ENCODE peak calls at places on chromosomes 2 and 18, in eight cellular contexts. One of them, this sample, is unnamed.

GRCh38 chr2:54103454-54104314 is 11.7 kb upstream of the ACYP2 start:
- DNase-seq in left ventricle myocardium inferior: no peak
- DNase-seq in prostate gland: no peak
- DNase-seq in sigmoid colon: no peak
- DNase-seq in hepatocyte: peak; percentile 70
- DNase-seq in IMR-90: peak; percentile 54
- DNase-seq in spleen: peak; percentile 87
- DNase-seq in psoas muscle: peak; percentile 62
- DNase-seq in this sample: no peak

GRCh38 chr2:235669983-235670962 is 176.4 kb downstream of the AGAP1 start:
- DNase-seq in left ventricle myocardium inferior: peak; percentile 67
- DNase-seq in prostate gland: peak; percentile 49
- DNase-seq in sigmoid colon: peak; percentile 89
- DNase-seq in hepatocyte: peak; percentile 88
- DNase-seq in IMR-90: peak; percentile 81
- DNase-seq in spleen: no peak
- DNase-seq in psoas muscle: peak; percentile 80
- DNase-seq in this sample: peak; percentile 74

GRCh38 chr2:203900298-203900697 is 32.7 kb downstream of the CTLA4 start:
- DNase-seq in left ventricle myocardium inferior: no peak
- DNase-seq in prostate gland: peak; percentile 18
- DNase-seq in sigmoid colon: no peak
- DNase-seq in hepatocyte: peak; percentile 17
- DNase-seq in IMR-90: no peak
- DNase-seq in spleen: no peak
- DNase-seq in psoas muscle: no peak
- DNase-seq in this sample: no peak

GRCh38 chr18:2606335-2606734 is 35.0 kb downstream of the NDC80 start:
- DNase-seq in left ventricle myocardium inferior: no peak
- DNase-seq in prostate gland: no peak
- DNase-seq in sigmoid colon: no peak
- DNase-seq in hepatocyte: no peak
- DNase-seq in IMR-90: no peak
- DNase-seq in spleen: no peak
- DNase-seq in psoas muscle: no peak
- DNase-seq in this sample: no peak

GRCh38 chr2:172131713-172132555 is 29.2 kb upstream of the DLX2 start:
- DNase-seq in left ventricle myocardium inferior: no peak
- DNase-seq in prostate gland: no peak
- DNase-seq in sigmoid colon: no peak
- DNase-seq in hepatocyte: no peak
- DNase-seq in IMR-90: no peak
- DNase-seq in spleen: no peak
- DNase-seq in psoas muscle: no peak
- DNase-seq in this sample: no peak

GRCh38 chr2:112542123-112542973 is at the start of gene POLR1B:
- DNase-seq in left ventricle myocardium inferior: peak; percentile 84
- DNase-seq in prostate gland: peak; percentile 80
- DNase-seq in sigmoid colon: peak; percentile 88
- DNase-seq in hepatocyte: peak; percentile 88
- DNase-seq in IMR-90: peak; percentile 78
- DNase-seq in spleen: peak; percentile 95
- DNase-seq in psoas muscle: peak; percentile 94
- DNase-seq in this sample: peak; percentile 94

GRCh38 chr2:35298493-35298892 is 1057.1 kb upstream of the CRIM1 start:
- DNase-seq in left ventricle myocardium inferior: no peak
- DNase-seq in prostate gland: peak; percentile 16
- DNase-seq in sigmoid colon: no peak
- DNase-seq in hepatocyte: no peak
- DNase-seq in IMR-90: no peak
- DNase-seq in spleen: no peak
- DNase-seq in psoas muscle: no peak
- DNase-seq in this sample: no peak

GRCh38 chr2:51960846-51961335 is 929.0 kb upstream of the NRXN1 start:
- DNase-seq in left ventricle myocardium inferior: no peak
- DNase-seq in prostate gland: no peak
- DNase-seq in sigmoid colon: no peak
- DNase-seq in hepatocyte: no peak
- DNase-seq in IMR-90: no peak
- DNase-seq in spleen: no peak
- DNase-seq in psoas muscle: no peak
- DNase-seq in this sample: no peak

GRCh38 chr18:7575465-7576026 is 8.4 kb downstream of the PTPRM start:
- DNase-seq in left ventricle myocardium inferior: no peak
- DNase-seq in prostate gland: no peak
- DNase-seq in sigmoid colon: no peak
- DNase-seq in hepatocyte: no peak
- DNase-seq in IMR-90: peak; percentile 67
- DNase-seq in spleen: no peak
- DNase-seq in psoas muscle: no peak
- DNase-seq in this sample: no peak

GRCh38 chr18:13684546-13684945 is 41.8 kb downstream of the FAM210A start:
- DNase-seq in left ventricle myocardium inferior: no peak
- DNase-seq in prostate gland: no peak
- DNase-seq in sigmoid colon: no peak
- DNase-seq in hepatocyte: no peak
- DNase-seq in IMR-90: no peak
- DNase-seq in spleen: no peak
- DNase-seq in psoas muscle: no peak
- DNase-seq in this sample: no peak

GRCh38 chr2:38155-38554 is 8.2 kb downstream of the FAM110C start:
- DNase-seq in left ventricle myocardium inferior: no peak
- DNase-seq in prostate gland: no peak
- DNase-seq in sigmoid colon: no peak
- DNase-seq in hepatocyte: no peak
- DNase-seq in IMR-90: no peak
- DNase-seq in spleen: no peak
- DNase-seq in psoas muscle: no peak
- DNase-seq in this sample: no peak

GRCh38 chr2:106144621-106145331 is 49.3 kb downstream of the UXS1 start:
- DNase-seq in left ventricle myocardium inferior: no peak
- DNase-seq in prostate gland: no peak
- DNase-seq in sigmoid colon: no peak
- DNase-seq in hepatocyte: no peak
- DNase-seq in IMR-90: no peak
- DNase-seq in spleen: no peak
- DNase-seq in psoas muscle: no peak
- DNase-seq in this sample: no peak

GRCh38 chr2:43133708-43134570 is 92.5 kb downstream of the ZFP36L2 start:
- DNase-seq in left ventricle myocardium inferior: no peak
- DNase-seq in prostate gland: no peak
- DNase-seq in sigmoid colon: no peak
- DNase-seq in hepatocyte: no peak
- DNase-seq in IMR-90: no peak
- DNase-seq in spleen: peak; percentile 95
- DNase-seq in psoas muscle: no peak
- DNase-seq in this sample: peak; percentile 77

GRCh38 chr2:234676859-234677450 is 180.1 kb upstream of the ARL4C start:
- DNase-seq in left ventricle myocardium inferior: no peak
- DNase-seq in prostate gland: no peak
- DNase-seq in sigmoid colon: no peak
- DNase-seq in hepatocyte: no peak
- DNase-seq in IMR-90: no peak
- DNase-seq in spleen: no peak
- DNase-seq in psoas muscle: no peak
- DNase-seq in this sample: no peak

GRCh38 chr2:184394642-184395041 is 203.7 kb upstream of the ZNF804A start:
- DNase-seq in left ventricle myocardium inferior: no peak
- DNase-seq in prostate gland: no peak
- DNase-seq in sigmoid colon: no peak
- DNase-seq in hepatocyte: no peak
- DNase-seq in IMR-90: no peak
- DNase-seq in spleen: no peak
- DNase-seq in psoas muscle: no peak
- DNase-seq in this sample: no peak

GRCh38 chr2:144514731-144515424 is 5.0 kb downstream of the ZEB2 start:
- DNase-seq in left ventricle myocardium inferior: no peak
- DNase-seq in prostate gland: no peak
- DNase-seq in sigmoid colon: no peak
- DNase-seq in hepatocyte: no peak
- DNase-seq in IMR-90: no peak
- DNase-seq in spleen: no peak
- DNase-seq in psoas muscle: peak; percentile 58
- DNase-seq in this sample: no peak
- H3K27ac ChIP-seq in left ventricle myocardium inferior: peak overlapping the region; percentile 98
- H3K27ac ChIP-seq in prostate gland: peak overlapping the region; percentile 84
- H3K27ac ChIP-seq in sigmoid colon: peak overlapping the region; percentile 86
- H3K27ac ChIP-seq in hepatocyte: peak overlapping the region; percentile 90
- H3K27ac ChIP-seq in IMR-90: peak overlapping the region; percentile 66
- H3K27ac ChIP-seq in spleen: peak overlapping the region; percentile 98
- H3K27ac ChIP-seq in psoas muscle: peak overlapping the region; percentile 96
- H3K27ac ChIP-seq in this sample: peak overlapping the region; percentile 97

GRCh38 chr2:40488927-40489677 is 37.2 kb upstream of the SLC8A1 start:
- DNase-seq in left ventricle myocardium inferior: no peak
- DNase-seq in prostate gland: no peak
- DNase-seq in sigmoid colon: peak; percentile 64
- DNase-seq in hepatocyte: no peak
- DNase-seq in IMR-90: peak; percentile 57
- DNase-seq in spleen: no peak
- DNase-seq in psoas muscle: no peak
- DNase-seq in this sample: no peak
- TF ChIP-seq CTCF in left ventricle myocardium inferior: no peak
- TF ChIP-seq CTCF in prostate gland: no peak
- TF ChIP-seq CTCF in sigmoid colon: no peak
- TF ChIP-seq CTCF in hepatocyte: no peak
- TF ChIP-seq CTCF in IMR-90: no peak
- TF ChIP-seq CTCF in spleen: no peak
- TF ChIP-seq CTCF in psoas muscle: no peak
- TF ChIP-seq CTCF in this sample: no peak

GRCh38 chr2:46329340-46329739 is 32.1 kb downstream of the EPAS1 start:
- DNase-seq in left ventricle myocardium inferior: no peak
- DNase-seq in prostate gland: no peak
- DNase-seq in sigmoid colon: no peak
- DNase-seq in hepatocyte: no peak
- DNase-seq in IMR-90: no peak
- DNase-seq in spleen: no peak
- DNase-seq in psoas muscle: no peak
- DNase-seq in this sample: no peak
- H3K27ac ChIP-seq in left ventricle myocardium inferior: peak overlapping the region; percentile 87
- H3K27ac ChIP-seq in prostate gland: no peak overlapping the region
- H3K27ac ChIP-seq in sigmoid colon: no peak overlapping the region
- H3K27ac ChIP-seq in hepatocyte: peak overlapping the region; percentile 64
- H3K27ac ChIP-seq in IMR-90: peak overlapping the region; percentile 26
- H3K27ac ChIP-seq in spleen: no peak overlapping the region
- H3K27ac ChIP-seq in psoas muscle: peak overlapping the region; percentile 57
- H3K27ac ChIP-seq in this sample: no peak overlapping the region

GRCh38 chr18:79792988-79793355 is 4.8 kb upstream of the KCNG2 start:
- DNase-seq in left ventricle myocardium inferior: no peak
- DNase-seq in prostate gland: no peak
- DNase-seq in sigmoid colon: peak; percentile 55
- DNase-seq in hepatocyte: no peak
- DNase-seq in IMR-90: no peak
- DNase-seq in spleen: peak; percentile 87
- DNase-seq in psoas muscle: peak; percentile 49
- DNase-seq in this sample: peak; percentile 65
- TF ChIP-seq CTCF in left ventricle myocardium inferior: no peak
- TF ChIP-seq CTCF in prostate gland: no peak
- TF ChIP-seq CTCF in sigmoid colon: no peak
- TF ChIP-seq CTCF in hepatocyte: no peak
- TF ChIP-seq CTCF in IMR-90: no peak
- TF ChIP-seq CTCF in spleen: no peak
- TF ChIP-seq CTCF in psoas muscle: no peak
- TF ChIP-seq CTCF in this sample: no peak

GRCh38 chr2:145352499-145352898 is 832.6 kb upstream of the ZEB2 start:
- DNase-seq in left ventricle myocardium inferior: no peak
- DNase-seq in prostate gland: no peak
- DNase-seq in sigmoid colon: no peak
- DNase-seq in hepatocyte: no peak
- DNase-seq in IMR-90: no peak
- DNase-seq in spleen: no peak
- DNase-seq in psoas muscle: no peak
- DNase-seq in this sample: no peak
- H3K27ac ChIP-seq in left ventricle myocardium inferior: no peak overlapping the region
- H3K27ac ChIP-seq in prostate gland: no peak overlapping the region
- H3K27ac ChIP-seq in sigmoid colon: no peak overlapping the region
- H3K27ac ChIP-seq in hepatocyte: no peak overlapping the region
- H3K27ac ChIP-seq in IMR-90: no peak overlapping the region
- H3K27ac ChIP-seq in spleen: no peak overlapping the region
- H3K27ac ChIP-seq in psoas muscle: no peak overlapping the region
- H3K27ac ChIP-seq in this sample: no peak overlapping the region

This sample was measured in upper lobe of right lung.